ENCODE peak calls at places on chromosomes 11 and 22, in four cellular contexts. One of them, this sample, is unnamed.

GRCh38 chr22:48275412-48275811 is 1513.0 kb downstream of the TBC1D22A start:
- DNase-seq in body of pancreas: no peak
- DNase-seq in dorsolateral prefrontal cortex: no peak
- DNase-seq in NCI-H460: no peak
- DNase-seq in this sample: no peak

GRCh38 chr11:100356035-100356434 is 331.1 kb upstream of the ARHGAP42 start:
- DNase-seq in body of pancreas: no peak
- DNase-seq in dorsolateral prefrontal cortex: no peak
- DNase-seq in NCI-H460: no peak
- DNase-seq in this sample: no peak

GRCh38 chr11:13120691-13121090 is 111.6 kb downstream of the RASSF10 start:
- DNase-seq in NCI-H460: no peak
- DNase-seq in dorsolateral prefrontal cortex: no peak
- DNase-seq in body of pancreas: no peak
- DNase-seq in this sample: no peak

GRCh38 chr22:26994801-26995200 is 337.4 kb downstream of the MIAT start:
- DNase-seq in dorsolateral prefrontal cortex: no peak
- DNase-seq in NCI-H460: no peak
- DNase-seq in body of pancreas: no peak
- DNase-seq in this sample: no peak

GRCh38 chr11:86893235-86893634 is 62.0 kb downstream of the FZD4 start:
- DNase-seq in dorsolateral prefrontal cortex: no peak
- DNase-seq in body of pancreas: no peak
- DNase-seq in NCI-H460: no peak
- DNase-seq in this sample: no peak

GRCh38 chr11:130216591-130217132 is 57.1 kb downstream of the ST14 start:
- DNase-seq in body of pancreas: no peak
- DNase-seq in NCI-H460: no peak
- DNase-seq in dorsolateral prefrontal cortex: no peak
- DNase-seq in this sample: no peak

GRCh38 chr11:70351646-70352045 is 46.7 kb upstream of the CTTN start:
- DNase-seq in dorsolateral prefrontal cortex: no peak
- DNase-seq in NCI-H460: no peak
- DNase-seq in body of pancreas: peak
- DNase-seq in this sample: no peak

GRCh38 chr22:49699476-49699875 is 128.2 kb downstream of the BRD1 start:
- DNase-seq in body of pancreas: no peak
- DNase-seq in dorsolateral prefrontal cortex: no peak
- DNase-seq in NCI-H460: no peak
- DNase-seq in this sample: no peak

GRCh38 chr11:41146326-41146725 is 313.1 kb downstream of the LRRC4C start:
- DNase-seq in body of pancreas: no peak
- DNase-seq in dorsolateral prefrontal cortex: no peak
- DNase-seq in NCI-H460: no peak
- DNase-seq in this sample: no peak

GRCh38 chr11:99424313-99425084 is 403.8 kb downstream of the CNTN5 start:
- DNase-seq in body of pancreas: no peak
- DNase-seq in NCI-H460: no peak
- DNase-seq in dorsolateral prefrontal cortex: no peak
- DNase-seq in this sample: no peak

GRCh38 chr11:125929445-125930075 is 16.3 kb upstream of the VSIG10L2 start:
- DNase-seq in dorsolateral prefrontal cortex: peak
- DNase-seq in body of pancreas: no peak
- DNase-seq in NCI-H460: no peak
- DNase-seq in this sample: no peak

GRCh38 chr22:44023404-44024287 is 456 bp upstream of the PARVB start:
- DNase-seq in body of pancreas: peak
- DNase-seq in NCI-H460: peak
- DNase-seq in dorsolateral prefrontal cortex: no peak
- DNase-seq in this sample: no peak

GRCh38 chr11:47448566-47449427 is at the start of gene RAPSN:
- DNase-seq in body of pancreas: peak
- DNase-seq in dorsolateral prefrontal cortex: no peak
- DNase-seq in NCI-H460: no peak
- DNase-seq in this sample: no peak

GRCh38 chr11:106389096-106389495 is 311.6 kb downstream of the AASDHPPT start:
- DNase-seq in NCI-H460: no peak
- DNase-seq in body of pancreas: no peak
- DNase-seq in dorsolateral prefrontal cortex: no peak
- DNase-seq in this sample: no peak

GRCh38 chr11:1498262-1498661 is 11.7 kb upstream of the MOB2 start:
- DNase-seq in NCI-H460: no peak
- DNase-seq in body of pancreas: no peak
- DNase-seq in dorsolateral prefrontal cortex: no peak
- DNase-seq in this sample: no peak

GRCh38 chr22:37632174-37633081 is 7.0 kb upstream of the SH3BP1 start:
- DNase-seq in body of pancreas: no peak
- DNase-seq in NCI-H460: no peak
- DNase-seq in dorsolateral prefrontal cortex: no peak
- DNase-seq in this sample: no peak

GRCh38 chr11:64529559-64530520 is 61.2 kb upstream of the SLC22A12 start:
- DNase-seq in dorsolateral prefrontal cortex: no peak
- DNase-seq in body of pancreas: no peak
- DNase-seq in NCI-H460: no peak
- DNase-seq in this sample: no peak